ENCODE peak calls at places on chromosomes 5 and 9, in nine cellular contexts. C, E, D, O, J, R, A, P and Q are unnamed samples.

GRCh38 chr5:108003178-108003577 is 332.4 kb upstream of the EFNA5 start:
- DNase-seq in P (no peak), C (no peak), O (peak; percentile 15), E (peak; percentile 7), J (peak; percentile 37), A (no peak), D (no peak), R (peak; percentile 76), Q (peak; percentile 48)

GRCh38 chr5:166947045-166947444 is 1344.4 kb upstream of the WWC1 start:
- DNase-seq in O (no peak), D (no peak), R (no peak), P (no peak), J (no peak), C (no peak), A (no peak), E (no peak), Q (no peak)

GRCh38 chr5:54659651-54660050 is 142.1 kb downstream of the SNX18 start:
- DNase-seq in J (no peak), O (no peak), P (no peak), E (no peak), A (no peak), R (no peak), C (no peak), D (no peak), Q (no peak)

GRCh38 chr9:7216004-7216821 is 458.4 kb downstream of the KDM4C start:
- DNase-seq in E (no peak), P (no peak), D (no peak), J (no peak), R (peak; percentile 27), A (peak; percentile 45), O (no peak), C (no peak), Q (peak; percentile 89)

GRCh38 chr5:34587355-34588241 is 68.5 kb upstream of the RAI14 start:
- DNase-seq in E (peak; percentile 75), R (peak; percentile 55), A (no peak), D (no peak), C (no peak), J (no peak), P (no peak), O (peak; percentile 29), Q (no peak)

GRCh38 chr9:84140535-84141101 is 160.0 kb downstream of the RMI1 start:
- DNase-seq in D (no peak), R (peak; percentile 24), J (no peak), C (no peak), O (no peak), E (no peak), A (peak; percentile 5), P (no peak), Q (peak; percentile 38)

GRCh38 chr5:91499943-91500531 is 116.9 kb upstream of the ARRDC3 start:
- DNase-seq in R (peak; percentile 63), C (no peak), E (peak; percentile 45), P (no peak), J (no peak), D (no peak), A (no peak), O (peak; percentile 19), Q (peak; percentile 43)

GRCh38 chr9:130343445-130343918 is 77.9 kb downstream of the HMCN2 start:
- DNase-seq in O (no peak), C (no peak), P (peak; percentile 20), A (peak; percentile 17), R (no peak), D (no peak), E (no peak), J (no peak), Q (peak; percentile 45)

GRCh38 chr5:89759824-89760223 is 649.7 kb downstream of the CETN3 start:
- DNase-seq in E (no peak), C (no peak), D (no peak), O (no peak), P (no peak), J (no peak), A (no peak), R (no peak), Q (no peak)

GRCh38 chr5:163532203-163532892 is 26.9 kb downstream of the MAT2B start:
- DNase-seq in J (no peak), C (no peak), D (no peak), P (no peak), R (no peak), O (no peak), E (no peak), A (no peak), Q (no peak)

GRCh38 chr9:99021512-99021911 is 77.8 kb downstream of the COL15A1 start:
- DNase-seq in O (no peak), C (no peak), E (no peak), P (no peak), J (no peak), A (no peak), D (no peak), R (no peak), Q (no peak)

GRCh38 chr5:110354341-110354740 is 372.1 kb downstream of the TMEM232 start:
- DNase-seq in O (no peak), E (no peak), P (no peak), J (no peak), R (peak; percentile 20), C (no peak), A (no peak), D (no peak), Q (peak; percentile 8)

GRCh38 chr5:135565256-135565655 is 13.5 kb downstream of the CXCL14 start:
- DNase-seq in C (no peak), E (no peak), O (no peak), A (no peak), D (no peak), P (no peak), J (no peak), R (no peak), Q (no peak)

GRCh38 chr9:134548618-134549017 is 93.0 kb upstream of the COL5A1 start:
- DNase-seq in J (no peak), R (no peak), P (no peak), O (no peak), E (no peak), D (no peak), C (no peak), A (no peak), Q (no peak)

GRCh38 chr9:76789850-76790249 is 25.6 kb downstream of the PCA3 start:
- DNase-seq in C (no peak), E (no peak), O (no peak), D (no peak), A (no peak), P (no peak), R (no peak), J (no peak), Q (no peak)

GRCh38 chr5:108670591-108671335 is 76.9 kb upstream of the FER start:
- DNase-seq in D (no peak), A (no peak), C (no peak), E (no peak), O (no peak), R (no peak), J (no peak), P (no peak), Q (peak; percentile 11)

GRCh38 chr5:95841914-95842812 is 19.6 kb upstream of the GLRX start:
- DNase-seq in J (no peak), R (no peak), D (peak; percentile 61), P (no peak), A (no peak), C (no peak), O (no peak), E (peak; percentile 98), Q (peak; percentile 92)

GRCh38 chr5:19928556-19929421 is 59.2 kb downstream of the CDH18 start:
- DNase-seq in A (no peak), R (peak; percentile 81), O (peak; percentile 46), D (no peak), E (peak; percentile 42), J (peak; percentile 67), P (no peak), C (no peak), Q (no peak)

GRCh38 chr9:34984049-34984448 is 5.5 kb upstream of the DNAJB5 start:
- DNase-seq in E (peak; percentile 12), D (no peak), R (peak; percentile 40), C (no peak), J (no peak), A (no peak), P (no peak), O (no peak), Q (peak; percentile 59)

GRCh38 chr9:94888775-94889174 is 162.3 kb downstream of the AOPEP start:
- DNase-seq in O (no peak), P (no peak), R (no peak), D (no peak), C (no peak), J (no peak), E (no peak), A (no peak), Q (no peak)

GRCh38 chr9:133362359-133363044 is 6.2 kb downstream of the SURF2 start:
- DNase-seq in C (no peak), O (no peak), D (no peak), A (no peak), P (no peak), E (no peak), R (no peak), J (no peak), Q (peak; percentile 47)

GRCh38 chr9:40913096-40913719 is 215.3 kb downstream of the FOXD4L6 start:
- DNase-seq in A (no peak), E (no peak), R (no peak), J (no peak), C (no peak), O (no peak), P (no peak), D (no peak), Q (no peak)

GRCh38 chr5:66239034-66239433 is 94.9 kb downstream of the SREK1 start:
- DNase-seq in D (no peak), C (no peak), R (no peak), J (no peak), E (no peak), O (no peak), A (no peak), P (no peak), Q (no peak)

GRCh38 chr9:3337515-3337914 is 188.3 kb downstream of the RFX3 start:
- DNase-seq in A (no peak), E (no peak), O (no peak), C (no peak), P (no peak), R (peak; percentile 72), D (no peak), J (no peak), Q (peak; percentile 1)